ENCODE peak calls at places on chromosome 9, in eight cellular contexts. One of them, this sample, is unnamed.

GRCh38 chr9:136859821-136860269 is 6.3 kb downstream of the EDF1 start:
- DNase-seq in WERI-Rb-1: peak; percentile 44
- DNase-seq in NCI-H748 treated with DMSO at 0.1 percent for 48 hours: no peak
- DNase-seq in hippocampal formation: no peak
- DNase-seq in lower lobe of right lung: peak; percentile 38
- DNase-seq in AG08395: no peak
- DNase-seq in AG08396: no peak
- DNase-seq in SW 1271: no peak
- DNase-seq in this sample: no peak

GRCh38 chr9:121286973-121287721 is 19.2 kb downstream of the GSN start:
- DNase-seq in WERI-Rb-1: peak; percentile 85
- DNase-seq in SW 1271: peak; percentile 97
- DNase-seq in AG08396: peak; percentile 89
- DNase-seq in hippocampal formation: peak; percentile 81
- DNase-seq in lower lobe of right lung: peak; percentile 78
- DNase-seq in AG08395: peak; percentile 93
- DNase-seq in NCI-H748 treated with DMSO at 0.1 percent for 48 hours: peak; percentile 66
- DNase-seq in this sample: peak; percentile 99

GRCh38 chr9:129584136-129584535 is 36.8 kb downstream of the C9orf50 start:
- DNase-seq in SW 1271: peak; percentile 79
- DNase-seq in NCI-H748 treated with DMSO at 0.1 percent for 48 hours: peak; percentile 5
- DNase-seq in hippocampal formation: peak; percentile 43
- DNase-seq in AG08396: peak; percentile 87
- DNase-seq in WERI-Rb-1: peak; percentile 81
- DNase-seq in AG08395: peak; percentile 90
- DNase-seq in lower lobe of right lung: peak; percentile 69
- DNase-seq in this sample: peak; percentile 75

GRCh38 chr9:36163049-36163839 is 5.9 kb upstream of the CCIN start:
- DNase-seq in AG08395: peak; percentile 10
- DNase-seq in WERI-Rb-1: peak; percentile 15
- DNase-seq in SW 1271: no peak
- DNase-seq in NCI-H748 treated with DMSO at 0.1 percent for 48 hours: no peak
- DNase-seq in hippocampal formation: no peak
- DNase-seq in AG08396: peak; percentile 25
- DNase-seq in lower lobe of right lung: no peak
- DNase-seq in this sample: no peak

GRCh38 chr9:2132484-2133082 is 117.4 kb downstream of the SMARCA2 start:
- DNase-seq in AG08396: peak; percentile 8
- DNase-seq in hippocampal formation: peak; percentile 66
- DNase-seq in SW 1271: no peak
- DNase-seq in AG08395: peak; percentile 47
- DNase-seq in lower lobe of right lung: no peak
- DNase-seq in WERI-Rb-1: no peak
- DNase-seq in NCI-H748 treated with DMSO at 0.1 percent for 48 hours: no peak
- DNase-seq in this sample: no peak

GRCh38 chr9:127878001-127878651 is 651 bp upstream of the AK1 start:
- DNase-seq in hippocampal formation: no peak
- DNase-seq in NCI-H748 treated with DMSO at 0.1 percent for 48 hours: no peak
- DNase-seq in WERI-Rb-1: peak; percentile 74
- DNase-seq in SW 1271: no peak
- DNase-seq in lower lobe of right lung: no peak
- DNase-seq in AG08395: no peak
- DNase-seq in AG08396: no peak
- DNase-seq in this sample: no peak

GRCh38 chr9:82600536-82601271 is 462.2 kb downstream of the RASEF start:
- DNase-seq in SW 1271: no peak
- DNase-seq in AG08395: no peak
- DNase-seq in NCI-H748 treated with DMSO at 0.1 percent for 48 hours: peak; percentile 67
- DNase-seq in lower lobe of right lung: no peak
- DNase-seq in hippocampal formation: no peak
- DNase-seq in WERI-Rb-1: peak; percentile 80
- DNase-seq in AG08396: no peak
- DNase-seq in this sample: no peak

GRCh38 chr9:122562134-122562760 is 9.3 kb downstream of the OR1N2 start:
- DNase-seq in AG08395: no peak
- DNase-seq in AG08396: no peak
- DNase-seq in hippocampal formation: no peak
- DNase-seq in WERI-Rb-1: peak; percentile 95
- DNase-seq in NCI-H748 treated with DMSO at 0.1 percent for 48 hours: no peak
- DNase-seq in lower lobe of right lung: no peak
- DNase-seq in SW 1271: no peak
- DNase-seq in this sample: no peak

GRCh38 chr9:87184956-87185642 is 237.8 kb upstream of the GAS1 start:
- DNase-seq in AG08395: peak; percentile 28
- DNase-seq in AG08396: no peak
- DNase-seq in hippocampal formation: no peak
- DNase-seq in SW 1271: no peak
- DNase-seq in lower lobe of right lung: no peak
- DNase-seq in NCI-H748 treated with DMSO at 0.1 percent for 48 hours: no peak
- DNase-seq in WERI-Rb-1: no peak
- DNase-seq in this sample: no peak

GRCh38 chr9:14051459-14051858 is 262.5 kb downstream of the NFIB start:
- DNase-seq in AG08395: no peak
- DNase-seq in hippocampal formation: no peak
- DNase-seq in NCI-H748 treated with DMSO at 0.1 percent for 48 hours: no peak
- DNase-seq in lower lobe of right lung: no peak
- DNase-seq in WERI-Rb-1: no peak
- DNase-seq in AG08396: no peak
- DNase-seq in SW 1271: no peak
- DNase-seq in this sample: no peak

GRCh38 chr9:118992813-118993747 is 376.2 kb downstream of the BRINP1 start:
- DNase-seq in WERI-Rb-1: no peak
- DNase-seq in SW 1271: no peak
- DNase-seq in AG08395: no peak
- DNase-seq in AG08396: no peak
- DNase-seq in NCI-H748 treated with DMSO at 0.1 percent for 48 hours: no peak
- DNase-seq in hippocampal formation: no peak
- DNase-seq in lower lobe of right lung: no peak
- DNase-seq in this sample: no peak

GRCh38 chr9:137621131-137621757 is 2.4 kb downstream of the EHMT1 start:
- DNase-seq in hippocampal formation: no peak
- DNase-seq in SW 1271: peak; percentile 43
- DNase-seq in AG08396: no peak
- DNase-seq in lower lobe of right lung: no peak
- DNase-seq in NCI-H748 treated with DMSO at 0.1 percent for 48 hours: no peak
- DNase-seq in AG08395: no peak
- DNase-seq in WERI-Rb-1: peak; percentile 30
- DNase-seq in this sample: no peak

GRCh38 chr9:106916491-106917235 is 53.7 kb downstream of the ZNF462 start:
- DNase-seq in hippocampal formation: no peak
- DNase-seq in SW 1271: peak; percentile 96
- DNase-seq in AG08396: peak; percentile 64
- DNase-seq in AG08395: peak; percentile 68
- DNase-seq in NCI-H748 treated with DMSO at 0.1 percent for 48 hours: no peak
- DNase-seq in WERI-Rb-1: no peak
- DNase-seq in lower lobe of right lung: no peak
- DNase-seq in this sample: peak; percentile 34

GRCh38 chr9:36855443-36856315 is 178.4 kb downstream of the PAX5 start:
- DNase-seq in AG08396: peak; percentile 37
- DNase-seq in hippocampal formation: no peak
- DNase-seq in lower lobe of right lung: no peak
- DNase-seq in SW 1271: no peak
- DNase-seq in AG08395: no peak
- DNase-seq in NCI-H748 treated with DMSO at 0.1 percent for 48 hours: peak; percentile 46
- DNase-seq in WERI-Rb-1: peak; percentile 25
- DNase-seq in this sample: no peak

GRCh38 chr9:19379697-19380046 is 364 bp downstream of the RPS6 start:
- DNase-seq in WERI-Rb-1: no peak
- DNase-seq in NCI-H748 treated with DMSO at 0.1 percent for 48 hours: no peak
- DNase-seq in AG08396: peak; percentile 27
- DNase-seq in SW 1271: no peak
- DNase-seq in lower lobe of right lung: no peak
- DNase-seq in hippocampal formation: no peak
- DNase-seq in AG08395: peak; percentile 3
- DNase-seq in this sample: peak; percentile 44

GRCh38 chr9:119036969-119037368 is 332.3 kb downstream of the BRINP1 start:
- DNase-seq in AG08395: no peak
- DNase-seq in lower lobe of right lung: no peak
- DNase-seq in WERI-Rb-1: no peak
- DNase-seq in AG08396: no peak
- DNase-seq in NCI-H748 treated with DMSO at 0.1 percent for 48 hours: no peak
- DNase-seq in SW 1271: no peak
- DNase-seq in hippocampal formation: no peak
- DNase-seq in this sample: no peak

GRCh38 chr9:70413798-70414775 is at the start of gene KLF9:
- DNase-seq in NCI-H748 treated with DMSO at 0.1 percent for 48 hours: peak; percentile 82
- DNase-seq in SW 1271: peak; percentile 98
- DNase-seq in AG08395: peak; percentile 91
- DNase-seq in AG08396: peak; percentile 92
- DNase-seq in hippocampal formation: peak; percentile 98
- DNase-seq in WERI-Rb-1: peak; percentile 74
- DNase-seq in lower lobe of right lung: peak; percentile 94
- DNase-seq in this sample: peak; percentile 98

GRCh38 chr9:117907420-117907819 is 203.2 kb downstream of the TLR4 start:
- DNase-seq in NCI-H748 treated with DMSO at 0.1 percent for 48 hours: no peak
- DNase-seq in WERI-Rb-1: no peak
- DNase-seq in hippocampal formation: no peak
- DNase-seq in lower lobe of right lung: no peak
- DNase-seq in AG08395: no peak
- DNase-seq in SW 1271: no peak
- DNase-seq in AG08396: no peak
- DNase-seq in this sample: no peak

GRCh38 chr9:122261469-122261881 is 3.2 kb downstream of the RBM18 start:
- DNase-seq in AG08395: peak; percentile 51
- DNase-seq in lower lobe of right lung: peak; percentile 70
- DNase-seq in WERI-Rb-1: no peak
- DNase-seq in hippocampal formation: no peak
- DNase-seq in SW 1271: no peak
- DNase-seq in NCI-H748 treated with DMSO at 0.1 percent for 48 hours: no peak
- DNase-seq in AG08396: peak; percentile 43
- DNase-seq in this sample: no peak

GRCh38 chr9:135218331-135219225 is 131.1 kb downstream of the OLFM1 start:
- DNase-seq in AG08396: no peak
- DNase-seq in lower lobe of right lung: peak; percentile 54
- DNase-seq in WERI-Rb-1: peak; percentile 3
- DNase-seq in SW 1271: no peak
- DNase-seq in NCI-H748 treated with DMSO at 0.1 percent for 48 hours: no peak
- DNase-seq in AG08395: no peak
- DNase-seq in hippocampal formation: no peak
- DNase-seq in this sample: no peak

GRCh38 chr9:71911908-71912325 is 478 bp downstream of the C9orf85 start:
- DNase-seq in SW 1271: no peak
- DNase-seq in hippocampal formation: no peak
- DNase-seq in AG08395: peak; percentile 30
- DNase-seq in AG08396: peak; percentile 27
- DNase-seq in NCI-H748 treated with DMSO at 0.1 percent for 48 hours: no peak
- DNase-seq in WERI-Rb-1: no peak
- DNase-seq in lower lobe of right lung: no peak
- DNase-seq in this sample: no peak

GRCh38 chr9:36803951-36804350 is 230.1 kb downstream of the PAX5 start:
- DNase-seq in WERI-Rb-1: no peak
- DNase-seq in AG08396: no peak
- DNase-seq in lower lobe of right lung: no peak
- DNase-seq in hippocampal formation: no peak
- DNase-seq in SW 1271: no peak
- DNase-seq in NCI-H748 treated with DMSO at 0.1 percent for 48 hours: no peak
- DNase-seq in AG08395: no peak
- DNase-seq in this sample: no peak

GRCh38 chr9:6197330-6197729 is 18.3 kb upstream of the IL33 start:
- DNase-seq in hippocampal formation: no peak
- DNase-seq in AG08395: peak; percentile 38
- DNase-seq in NCI-H748 treated with DMSO at 0.1 percent for 48 hours: no peak
- DNase-seq in AG08396: peak; percentile 31
- DNase-seq in WERI-Rb-1: no peak
- DNase-seq in SW 1271: no peak
- DNase-seq in lower lobe of right lung: no peak
- DNase-seq in this sample: peak; percentile 29

GRCh38 chr9:1083325-1083913 is 33.3 kb downstream of the DMRT2 start:
- DNase-seq in AG08396: no peak
- DNase-seq in NCI-H748 treated with DMSO at 0.1 percent for 48 hours: peak; percentile 54
- DNase-seq in SW 1271: no peak
- DNase-seq in WERI-Rb-1: no peak
- DNase-seq in lower lobe of right lung: peak; percentile 54
- DNase-seq in hippocampal formation: peak; percentile 41
- DNase-seq in AG08395: peak; percentile 32
- DNase-seq in this sample: peak; percentile 6

GRCh38 chr9:88198346-88198807 is 60.1 kb upstream of the SPATA31C2 start:
- DNase-seq in lower lobe of right lung: no peak
- DNase-seq in NCI-H748 treated with DMSO at 0.1 percent for 48 hours: no peak
- DNase-seq in SW 1271: no peak
- DNase-seq in AG08396: no peak
- DNase-seq in AG08395: peak; percentile 56
- DNase-seq in WERI-Rb-1: no peak
- DNase-seq in hippocampal formation: no peak
- DNase-seq in this sample: peak; percentile 56

GRCh38 chr9:15936316-15936869 is 383.6 kb downstream of the CCDC171 start:
- DNase-seq in AG08396: no peak
- DNase-seq in AG08395: peak; percentile 10
- DNase-seq in NCI-H748 treated with DMSO at 0.1 percent for 48 hours: peak; percentile 84
- DNase-seq in WERI-Rb-1: no peak
- DNase-seq in hippocampal formation: no peak
- DNase-seq in lower lobe of right lung: no peak
- DNase-seq in SW 1271: no peak
- DNase-seq in this sample: no peak